ENCODE peak calls at places on chromosomes 11 and 22, in seven cellular contexts. V is neural crest cell; X is NCI-H1930; P is left ventricle myocardium inferior; A is OCI-LY7; Y is activated CD8-positive, alpha-beta memory T cell treated with anti-CD3 and anti-CD28 coated beads for 1 hour; H is amygdala. N is an unnamed sample.
A peak's percentile ranks its signal among the peaks of the same experiment; 100 is the strongest.

GRCh38 chr11:123608945-123609344 is 45.5 kb downstream of the SCN3B start:
- DNase-seq in V (no peak), X (no peak), P (no peak), A (no peak), Y (no peak), H (no peak), N (no peak)

GRCh38 chr22:39427751-39428596 is 28.4 kb downstream of the TAB1 start:
- DNase-seq in V (no peak), X (no peak), P (no peak), A (no peak), Y (no peak), H (no peak), N (no peak)

GRCh38 chr22:46984751-46985506 is 222.5 kb downstream of the TBC1D22A start:
- DNase-seq in V (no peak), X (no peak), P (no peak), A (no peak), Y (no peak), H (no peak), N (no peak)

GRCh38 chr11:71109186-71109585 is 143.2 kb downstream of the SHANK2 start:
- DNase-seq in V (no peak), X (no peak), P (no peak), A (no peak), Y (no peak), H (no peak), N (no peak)

GRCh38 chr11:118625976-118626375 is 18.6 kb downstream of the PHLDB1 start:
- DNase-seq in V (no peak), X (no peak), P (no peak), A (no peak), Y (no peak), H (no peak), N (no peak)

GRCh38 chr11:128157423-128158298 is 429.7 kb downstream of the ETS1 start:
- DNase-seq in V (peak; percentile 73), X (peak; percentile 58), P (no peak), A (peak; percentile 80), Y (peak; percentile 10), H (no peak), N (peak; percentile 81)

GRCh38 chr11:33258631-33259184 is 1.5 kb downstream of the HIPK3 start:
- DNase-seq in V (peak; percentile 3), X (peak; percentile 53), P (no peak), A (peak; percentile 61), Y (no peak), H (no peak), N (no peak)

GRCh38 chr11:10654211-10655150 is 39.1 kb downstream of the IRAG1 start:
- DNase-seq in V (no peak), X (peak; percentile 22), P (no peak), A (peak; percentile 63), Y (no peak), H (no peak), N (no peak)

GRCh38 chr11:116703421-116703820 is 69.4 kb downstream of the BUD13 start:
- DNase-seq in V (peak; percentile 45), X (no peak), P (no peak), A (peak; percentile 5), Y (no peak), H (peak; percentile 16), N (no peak)

GRCh38 chr11:28464252-28464867 is 356.2 kb downstream of the METTL15 start:
- DNase-seq in V (no peak), X (no peak), P (no peak), A (no peak), Y (no peak), H (no peak), N (no peak)

GRCh38 chr11:67024410-67024809 is 1.5 kb downstream of the SYT12 start:
- DNase-seq in V (no peak), X (no peak), P (no peak), A (peak; percentile 59), Y (peak; percentile 8), H (no peak), N (no peak)

GRCh38 chr22:23495614-23496444 is 84.3 kb downstream of the IGLL1 start:
- DNase-seq in V (no peak), X (no peak), P (no peak), A (peak; percentile 20), Y (no peak), H (no peak), N (no peak)

GRCh38 chr11:61985863-61986262 is 18.4 kb upstream of the FTH1 start:
- DNase-seq in V (no peak), X (no peak), P (no peak), A (no peak), Y (no peak), H (no peak), N (no peak)